ENCODE peak calls at places on chromosomes 13 and 19, in five cellular contexts. C, S, F, W and K are unnamed samples.

GRCh38 chr13:70817571-70817970 is 709.3 kb upstream of the KLHL1 start:
- DNase-seq in F (peak; percentile 41), C (no peak), S (no peak), W (no peak), K (no peak)

GRCh38 chr13:110499621-110500281 is 61.8 kb downstream of the RAB20 start:
- DNase-seq in F (peak; percentile 50), S (no peak), W (no peak), C (no peak), K (no peak)

GRCh38 chr13:51134763-51135365 is 23.8 kb upstream of the C13orf42 start:
- DNase-seq in C (no peak), S (no peak), F (no peak), W (no peak), K (no peak)

GRCh38 chr19:55341191-55342043 is 1.7 kb downstream of the KMT5C start:
- DNase-seq in C (peak; percentile 94), S (peak; percentile 88), W (peak; percentile 40), F (peak; percentile 33), K (no peak)

GRCh38 chr19:10752237-10752912 is 34.5 kb downstream of the DNM2 start:
- DNase-seq in W (no peak), F (no peak), C (no peak), S (no peak), K (no peak)

GRCh38 chr19:48856921-48857320 is 11.5 kb downstream of the PLEKHA4 start:
- DNase-seq in C (no peak), W (no peak), F (no peak), S (no peak), K (no peak)

GRCh38 chr19:45090034-45090433 is 2.9 kb upstream of the PPP1R37 start:
- DNase-seq in C (no peak), F (no peak), W (no peak), S (no peak), K (no peak)

GRCh38 chr19:20186163-20186562 is 19.1 kb downstream of the ZNF486 start:
- DNase-seq in C (no peak), S (no peak), W (no peak), F (no peak), K (no peak)

GRCh38 chr13:85386424-85386823 is 412.8 kb downstream of the SLITRK6 start:
- DNase-seq in C (no peak), F (no peak), W (peak; percentile 39), S (peak; percentile 7), K (no peak)

GRCh38 chr13:60260440-60260839 is 96.7 kb upstream of the DIAPH3 start:
- DNase-seq in F (no peak), S (no peak), C (no peak), W (no peak), K (no peak)

GRCh38 chr19:48477067-48477685 is 8.0 kb downstream of the CYTH2 start:
- DNase-seq in F (no peak), S (no peak), C (no peak), W (no peak), K (no peak)

GRCh38 chr19:52516191-52516590 is 11.3 kb upstream of the ZNF808 start:
- DNase-seq in W (no peak), C (no peak), S (no peak), F (no peak), K (no peak)

GRCh38 chr19:53388168-53388567 is 6.8 kb upstream of the ZNF765 start:
- DNase-seq in W (no peak), C (no peak), S (no peak), F (peak; percentile 39), K (no peak)

GRCh38 chr19:14517840-14518505 is at the start of gene DNAJB1:
- DNase-seq in F (peak; percentile 64), C (peak; percentile 89), S (peak; percentile 94), W (peak; percentile 38), K (no peak)

GRCh38 chr13:76398426-76398825 is 487.8 kb downstream of the KCTD12 start:
- DNase-seq in F (peak; percentile 5), C (no peak), W (no peak), S (no peak), K (no peak)

GRCh38 chr19:28522545-28522922 is 690.4 kb downstream of the UQCRFS1 start:
- DNase-seq in W (no peak), S (no peak), F (no peak), C (peak; percentile 66), K (no peak)

GRCh38 chr19:28521169-28521568 is 691.8 kb downstream of the UQCRFS1 start:
- DNase-seq in S (no peak), W (no peak), F (no peak), C (no peak), K (no peak)

GRCh38 chr19:28521614-28522544 is 691.1 kb downstream of the UQCRFS1 start:
- DNase-seq in W (no peak), S (no peak), F (no peak), C (no peak), K (no peak)

GRCh38 chr19:28519218-28519779 is 693.7 kb downstream of the UQCRFS1 start:
- DNase-seq in W (no peak), C (no peak), S (no peak), F (no peak), K (no peak)

GRCh38 chr19:28519950-28520861 is 692.7 kb downstream of the UQCRFS1 start:
- DNase-seq in S (no peak), F (no peak), C (no peak), W (no peak), K (no peak)
- TF ChIP-seq RAD21 in S (no peak), F (no peak), C (no peak), W (no peak), K (no peak)

GRCh38 chr19:22532388-22533310 is 101.5 kb upstream of the ZNF492 start:
- DNase-seq in W (no peak), C (no peak), S (no peak), F (no peak), K (no peak)
- TF ChIP-seq MXI1 in W (no peak), C (no peak), S (no peak), F (no peak), K (no peak)

GRCh38 chr13:100334209-100334608 is 245.3 kb downstream of the PCCA start:
- DNase-seq in F (no peak), S (no peak), C (no peak), W (no peak), K (no peak)
- TF ChIP-seq RAD21 in F (no peak), S (no peak), C (no peak), W (no peak), K (no peak)

DNA sequence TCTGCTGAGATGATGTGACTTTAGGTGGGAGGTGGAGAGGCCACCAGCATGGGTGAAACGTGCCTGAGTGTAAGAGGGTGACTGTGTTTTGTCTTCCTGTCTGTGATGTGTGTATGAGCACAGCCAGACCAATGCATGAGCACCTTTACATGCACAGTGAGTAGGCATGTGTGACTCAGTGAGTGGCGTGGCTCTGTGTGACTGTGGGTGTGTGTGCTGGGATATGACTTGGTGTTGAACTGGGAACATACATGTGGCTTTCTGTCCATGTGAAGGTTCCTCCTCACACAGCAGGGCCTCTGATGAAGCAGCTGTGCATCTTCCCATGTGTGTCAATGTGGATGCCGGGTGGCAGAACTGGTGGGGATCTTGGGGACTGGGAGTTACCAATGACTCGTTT is 19.9 kb upstream of the LGALS13 start:
- DNase-seq in W (no peak), C (no peak), F (no peak), S (no peak), K (no peak)
- TF ChIP-seq MXI1 in W (no peak), C (no peak), F (no peak), S (no peak), K (no peak)

GRCh38 chr13:30904043-30904442 is 2.0 kb upstream of the MEDAG start:
- DNase-seq in F (peak; percentile 52), C (no peak), S (no peak), W (no peak), K (no peak)
- TF ChIP-seq RAD21 in F (no peak), C (no peak), S (no peak), W (no peak), K (no peak)

GRCh38 chr13:114101325-114101821 is 31.1 kb downstream of the RASA3 start:
- DNase-seq in S (peak; percentile 39), F (no peak), W (no peak), C (no peak), K (no peak)
- TF ChIP-seq MXI1 in S (no peak), F (no peak), W (no peak), C (no peak), K (no peak)

GRCh38 chr19:17214531-17215124 is 529 bp upstream of the USE1 start:
- DNase-seq in C (peak; percentile 34), W (no peak), F (no peak), S (peak; percentile 62), K (no peak)

GRCh38 chr19:17216058-17216670 is 1.0 kb downstream of the USE1 start:
- DNase-seq in F (no peak), S (peak; percentile 66), C (peak; percentile 29), W (no peak), K (no peak)

GRCh38 chr19:17211547-17212446 is 3.4 kb upstream of the USE1 start:
- DNase-seq in F (no peak), W (no peak), S (no peak), C (no peak), K (no peak)

GRCh38 chr19:17215125-17215971 is at the start of gene USE1:
- DNase-seq in C (peak; percentile 94), S (peak; percentile 97), F (peak; percentile 86), W (peak; percentile 86), K (peak; percentile 63)

DNA sequence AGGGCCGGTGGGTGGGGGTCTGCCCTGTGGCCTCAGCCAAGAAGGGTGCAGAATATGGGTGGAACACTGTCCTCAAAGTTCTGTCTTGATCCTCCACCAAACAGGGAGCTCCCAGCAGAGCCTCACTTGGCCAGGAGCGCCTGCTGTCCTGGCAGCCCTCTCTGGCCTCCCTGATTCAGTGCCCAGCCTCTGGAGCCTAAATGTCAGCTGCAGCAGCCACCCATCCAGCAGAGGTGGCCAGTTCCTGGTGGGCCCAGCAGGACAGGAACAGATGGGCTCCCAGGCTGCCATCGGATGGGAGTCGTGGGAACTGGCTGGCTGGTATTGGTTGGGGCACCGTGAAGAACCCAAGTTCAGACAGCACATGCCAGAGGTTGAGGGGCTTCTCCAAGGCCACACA is 1.8 kb upstream of the USE1 start:
- DNase-seq in S (no peak), C (no peak), W (no peak), F (no peak), K (no peak)
- TF ChIP-seq RAD21 in S (no peak), C (no peak), W (no peak), F (no peak), K (no peak)